ENCODE peak calls at places on chromosome 11, in six cellular contexts. H is activated CD4-positive, alpha-beta memory T cell treated with anti-CD3 and anti-CD28 coated beads, Interleukin-2, amount 10 ng/mL, durations not matched to agents 7 days and 5 days; X is CD4-positive, alpha-beta memory T cell; S is glomerular endothelial cell; Z is tibial nerve; O is CD8-positive, alpha-beta T cell. M is an unnamed sample.
A peak's percentile ranks its signal among the peaks of the same experiment; 100 is the strongest.

GRCh38 chr11:122375687-122376399 is 259.8 kb upstream of the BLID start:
- DNase-seq in Z (no peak), X (no peak), S (no peak), O (no peak), H (no peak), M (no peak)

GRCh38 chr11:72245232-72245816 is 1.3 kb upstream of the PHOX2A start:
- DNase-seq in H (no peak), O (no peak), X (no peak), Z (no peak), S (no peak), M (peak; percentile 5)

GRCh38 chr11:78420796-78421209 is 3.2 kb upstream of the GAB2 start:
- DNase-seq in Z (peak; percentile 25), O (peak; percentile 30), H (peak; percentile 50), S (no peak), X (no peak), M (peak; percentile 52)

GRCh38 chr11:114679505-114679904 is 1.2 kb downstream of the NXPE2 start:
- DNase-seq in O (no peak), Z (no peak), X (no peak), H (no peak), S (no peak), M (no peak)

GRCh38 chr11:612201-612960 is 3.4 kb downstream of the IRF7 start:
- DNase-seq in O (no peak), Z (no peak), X (no peak), H (peak; percentile 44), S (no peak), M (peak; percentile 57)

GRCh38 chr11:65108469-65109123 is 3.1 kb upstream of the TM7SF2 start:
- DNase-seq in Z (no peak), H (no peak), X (no peak), S (no peak), O (no peak), M (no peak)

GRCh38 chr11:125140251-125140650 is 24.3 kb upstream of the PKNOX2 start:
- DNase-seq in Z (no peak), X (no peak), S (no peak), O (no peak), H (no peak), M (no peak)

GRCh38 chr11:30478923-30479322 is 107.2 kb downstream of the MPPED2 start:
- DNase-seq in Z (no peak), H (no peak), X (no peak), O (no peak), S (no peak), M (no peak)

GRCh38 chr11:8649361-8649760 is 33.1 kb downstream of the TRIM66 start:
- DNase-seq in O (no peak), H (no peak), X (no peak), Z (no peak), S (no peak), M (no peak)

GRCh38 chr11:3808846-3809623 is 675 bp downstream of the PGAP2 start:
- DNase-seq in O (peak; percentile 47), Z (no peak), H (peak; percentile 64), X (peak; percentile 64), S (no peak), M (peak; percentile 72)

GRCh38 chr11:96748639-96749370 is 359.0 kb downstream of the JRKL start:
- DNase-seq in O (no peak), H (no peak), S (peak; percentile 27), X (no peak), Z (no peak), M (no peak)

GRCh38 chr11:67563354-67564114 is 20.1 kb upstream of the GSTP1 start:
- DNase-seq in S (peak; percentile 91), Z (no peak), O (no peak), X (no peak), H (no peak), M (no peak)

GRCh38 chr11:14323118-14323676 is 35.8 kb downstream of the RRAS2 start:
- DNase-seq in H (no peak), X (no peak), O (no peak), Z (no peak), S (no peak), M (no peak)

GRCh38 chr11:77202941-77203900 is 75.2 kb downstream of the MYO7A start:
- DNase-seq in Z (no peak), O (no peak), H (no peak), S (no peak), X (no peak), M (peak; percentile 19)

GRCh38 chr11:112961751-112962747 is 829 bp downstream of the NCAM1 start:
- DNase-seq in H (no peak), O (no peak), S (no peak), Z (no peak), X (no peak), M (peak; percentile 30)

GRCh38 chr11:60700689-60701508 is 1.5 kb downstream of the MS4A8 start:
- DNase-seq in O (no peak), Z (no peak), X (no peak), S (no peak), H (no peak), M (no peak)

GRCh38 chr11:64053699-64054098 is 18.0 kb downstream of the FLRT1 start:
- DNase-seq in H (no peak), S (no peak), O (no peak), X (no peak), Z (no peak), M (no peak)

GRCh38 chr11:99571094-99571493 is 550.3 kb downstream of the CNTN5 start:
- DNase-seq in X (no peak), O (no peak), S (no peak), Z (no peak), H (no peak), M (no peak)

GRCh38 chr11:115458877-115459276 is 45.3 kb downstream of the CADM1 start:
- DNase-seq in O (no peak), X (no peak), S (no peak), Z (no peak), H (no peak), M (no peak)

GRCh38 chr11:59957094-59957493 is 6.7 kb upstream of the OOSP4A start:
- DNase-seq in Z (no peak), X (no peak), S (no peak), O (no peak), H (no peak), M (no peak)

GRCh38 chr11:11229691-11230090 is 123.4 kb downstream of the CSNK2A3 start:
- DNase-seq in S (no peak), X (no peak), Z (no peak), O (no peak), H (no peak), M (no peak)

GRCh38 chr11:104390696-104391095 is 226.7 kb upstream of the PDGFD start:
- DNase-seq in H (no peak), Z (no peak), X (no peak), O (no peak), S (no peak), M (no peak)

GRCh38 chr11:3709977-3710376 is 38.8 kb upstream of the CHRNA10 start:
- DNase-seq in H (no peak), X (no peak), O (no peak), Z (no peak), S (no peak), M (no peak)

GRCh38 chr11:61004037-61004641 is 32.7 kb downstream of the CD6 start:
- DNase-seq in H (peak; percentile 43), S (no peak), X (peak; percentile 47), O (peak; percentile 55), Z (no peak), M (peak; percentile 50)

GRCh38 chr11:6315811-6316425 is 4.4 kb downstream of the CAVIN3 start:
- DNase-seq in Z (peak; percentile 35), S (no peak), X (peak; percentile 10), O (peak; percentile 14), H (peak; percentile 42), M (peak; percentile 44)

GRCh38 chr11:115961168-115962003 is 457.2 kb upstream of the CADM1 start:
- DNase-seq in X (no peak), O (no peak), Z (no peak), H (no peak), S (no peak), M (no peak)

GRCh38 chr11:71342951-71343827 is 90.8 kb upstream of the SHANK2 start:
- DNase-seq in S (no peak), H (no peak), X (no peak), Z (no peak), O (no peak), M (peak; percentile 32)

GRCh38 chr11:65425105-65425970 is 2.7 kb downstream of the NEAT1 start:
- DNase-seq in Z (no peak), H (peak; percentile 86), X (peak; percentile 92), S (no peak), O (peak; percentile 81), M (peak; percentile 88)

GRCh38 chr11:79894111-79894510 is 453.3 kb upstream of the TENM4 start:
- DNase-seq in O (no peak), X (no peak), Z (no peak), S (no peak), H (no peak), M (no peak)

M was measured in activated naive CD4-positive, alpha-beta T cell treated with anti-CD3 and anti-CD28 coated beads, Interleukin-2, amount 10 ng/mL, durations not matched to agents 7 days and 5 days.